ENCODE peak calls at places on chromosomes 4 and X, in seven cellular contexts. O is CD4-positive, CD25-positive, alpha-beta regulatory T cell; J is astrocyte; Z is psoas muscle; X is CD8-positive, alpha-beta T cell; H is cardiac muscle cell; P is breast epithelium. B is an unnamed sample.
A peak's percentile ranks its signal among the peaks of the same experiment; 100 is the strongest.

GRCh38 chrX:153582896-153583295 is 16.0 kb downstream of the CCNQ start:
- DNase-seq in H (no peak), O (peak; percentile 82), J (peak; percentile 7), Z (no peak), X (peak; percentile 76), P (peak; percentile 23), B (no peak)

GRCh38 chr4:76752911-76753494 is 144.9 kb downstream of the SOWAHB start:
- DNase-seq in J (peak; percentile 99), H (no peak), X (no peak), Z (no peak), O (no peak), P (no peak), B (no peak)

GRCh38 chr4:124902111-124902510 is 189.6 kb upstream of the ANKRD50 start:
- DNase-seq in X (no peak), J (no peak), H (no peak), O (no peak), Z (no peak), P (no peak), B (no peak)

GRCh38 chr4:120007171-120007894 is 59.3 kb downstream of the MAD2L1 start:
- DNase-seq in P (no peak), O (no peak), H (no peak), J (peak; percentile 76), X (no peak), Z (no peak), B (no peak)

GRCh38 chr4:6230502-6230785 is 30.1 kb upstream of the JAKMIP1 start:
- DNase-seq in Z (no peak), P (no peak), O (no peak), H (no peak), X (no peak), J (no peak), B (no peak)

GRCh38 chrX:3520458-3520857 is 174.0 kb upstream of the MXRA5 start:
- DNase-seq in Z (no peak), H (no peak), X (no peak), J (peak; percentile 61), O (no peak), P (no peak), B (no peak)

GRCh38 chrX:12352922-12353321 is 214.6 kb downstream of the FRMPD4 start:
- DNase-seq in Z (no peak), H (peak; percentile 10), J (no peak), P (no peak), X (no peak), O (no peak), B (no peak)

GRCh38 chrX:110532527-110532926 is 173.9 kb downstream of the RTL9 start:
- DNase-seq in J (no peak), P (no peak), X (no peak), H (no peak), O (no peak), Z (no peak), B (no peak)

GRCh38 chr4:164442167-164442566 is 311.8 kb upstream of the SMIM31 start:
- DNase-seq in O (no peak), Z (no peak), J (peak; percentile 16), H (no peak), P (no peak), X (no peak), B (no peak)

GRCh38 chrX:109793191-109793590 is 60.1 kb upstream of the ACSL4 start:
- DNase-seq in X (no peak), J (no peak), H (no peak), O (no peak), Z (no peak), P (no peak), B (no peak)

GRCh38 chr4:2251073-2251794 is 9.3 kb upstream of the HAUS3 start:
- DNase-seq in O (no peak), H (no peak), P (peak; percentile 12), J (no peak), Z (peak; percentile 50), X (peak; percentile 43), B (no peak)

GRCh38 chr4:82601242-82602015 is 39.6 kb upstream of the TMEM150C start:
- DNase-seq in O (no peak), J (no peak), H (no peak), Z (no peak), P (no peak), X (no peak), B (no peak)

GRCh38 chr4:188221090-188221489 is 81.8 kb downstream of the TRIML1 start:
- DNase-seq in H (no peak), O (no peak), P (peak; percentile 26), Z (no peak), J (no peak), X (no peak), B (no peak)

GRCh38 chr4:146545102-146545501 is 23.4 kb upstream of the SLC10A7 start:
- DNase-seq in H (peak; percentile 21), P (no peak), O (no peak), X (no peak), J (no peak), Z (no peak), B (no peak)

DNA sequence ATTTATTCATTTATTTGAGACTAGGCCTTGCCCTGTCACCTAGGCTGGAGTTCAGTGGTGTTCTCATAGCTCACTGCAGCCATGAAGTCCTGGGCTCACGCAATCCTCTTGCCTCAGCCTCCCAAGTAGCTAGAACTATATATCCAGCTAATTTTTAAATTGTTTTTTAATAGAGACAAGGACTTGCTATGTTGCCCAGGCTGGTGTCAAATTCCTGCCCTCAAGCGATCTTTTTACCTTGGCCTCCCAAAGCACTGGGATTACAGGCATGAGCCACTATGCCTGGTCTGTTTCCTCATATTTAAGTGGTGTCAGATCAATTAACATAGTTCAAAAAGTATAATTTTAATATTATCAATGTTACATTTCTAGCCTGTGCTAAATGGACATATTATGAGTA is 68.5 kb downstream of the AFF1 start:
- DNase-seq in X (no peak), Z (no peak), O (no peak), P (no peak), J (no peak), H (no peak), B (no peak)
- H3K4me1 ChIP-seq in X (peaks cover 19% of the 10 kb centered on the region), Z (peaks cover 53% of the 10 kb centered on the region), O (peaks cover 41% of the 10 kb centered on the region), P (no peaks in the 10 kb centered on the region), J (peaks cover 12% of the 10 kb centered on the region), H (peaks cover 11% of the 10 kb centered on the region), B (peaks cover 3% of the 10 kb centered on the region)

DNA sequence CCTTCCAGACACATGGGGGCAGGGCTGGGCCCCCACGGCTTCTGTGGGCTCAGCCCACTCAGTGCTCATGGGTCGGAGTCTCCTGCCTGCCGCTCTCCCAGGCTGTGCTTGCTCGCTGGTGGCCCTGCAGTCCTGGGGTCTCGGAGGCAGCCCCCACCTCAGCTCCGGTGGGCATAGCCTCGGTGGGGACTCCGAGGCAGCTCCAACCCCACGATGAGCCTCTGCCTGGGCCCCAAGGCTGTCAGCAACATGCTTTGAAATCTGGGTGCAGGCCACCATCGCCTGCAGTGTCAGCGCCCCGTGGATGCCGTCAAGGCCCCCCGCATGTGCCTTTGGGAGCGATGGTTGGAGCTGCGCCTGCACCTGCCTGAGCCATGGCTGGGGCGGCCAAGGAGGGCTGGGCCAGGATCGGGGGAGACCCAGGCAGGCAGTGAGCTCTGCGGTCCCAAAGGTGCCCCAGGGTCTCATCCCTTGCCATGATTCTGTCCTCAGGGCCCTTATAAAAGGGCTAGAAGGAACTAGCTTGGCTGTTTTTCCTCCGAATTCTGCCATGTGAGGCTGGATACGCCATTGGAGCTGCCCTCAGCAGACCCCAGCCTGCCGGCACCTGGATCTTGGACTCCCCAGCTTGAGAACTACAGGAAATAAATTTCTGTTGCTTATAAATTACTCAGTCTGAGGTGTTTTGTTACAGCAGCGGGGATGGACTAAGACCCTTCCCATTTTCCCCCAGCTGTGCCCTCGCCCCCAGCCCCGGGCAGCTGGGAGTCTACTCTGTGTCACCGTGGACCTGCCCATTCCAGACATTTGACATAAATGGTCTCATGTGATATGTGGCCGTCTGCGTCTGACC is 30.4 kb upstream of the SPON2 start:
- DNase-seq in J (no peak), H (no peak), O (no peak), X (peak; percentile 49), Z (no peak), P (peak; percentile 8), B (no peak)
- H3K4me1 ChIP-seq in J (peaks cover 37% of the 10 kb centered on the region), H (no peaks in the 10 kb centered on the region), O (peaks cover 42% of the 10 kb centered on the region), X (peaks cover 47% of the 10 kb centered on the region), Z (peaks cover 11% of the 10 kb centered on the region), P (peaks cover 6% of the 10 kb centered on the region), B (peaks cover 5% of the 10 kb centered on the region)

GRCh38 chrX:48790477-48790876 is 4.1 kb downstream of the GATA1 start:
- DNase-seq in H (no peak), J (no peak), P (no peak), O (no peak), Z (no peak), X (no peak), B (no peak)
- H3K4me1 ChIP-seq in H (no peaks in the 10 kb centered on the region), J (peaks cover 7% of the 10 kb centered on the region), P (no peaks in the 10 kb centered on the region), O (peaks cover 4% of the 10 kb centered on the region), Z (no peaks in the 10 kb centered on the region), X (peaks cover 5% of the 10 kb centered on the region), B (no peaks in the 10 kb centered on the region)

GRCh38 chr4:129532573-129532972 is 436.6 kb downstream of the C4orf33 start:
- DNase-seq in P (no peak), H (no peak), X (no peak), O (peak; percentile 3), Z (no peak), J (no peak), B (no peak)
- H3K4me1 ChIP-seq in P (no peaks in the 10 kb centered on the region), H (no peaks in the 10 kb centered on the region), X (no peaks in the 10 kb centered on the region), O (no peaks in the 10 kb centered on the region), Z (no peaks in the 10 kb centered on the region), J (no peaks in the 10 kb centered on the region), B (no peaks in the 10 kb centered on the region)

GRCh38 chr4:118749347-118749988 is 64.3 kb downstream of the METTL14 start:
- DNase-seq in X (no peak), H (no peak), Z (no peak), O (no peak), J (no peak), P (no peak), B (no peak)
- H3K4me1 ChIP-seq in X (no peaks in the 10 kb centered on the region), H (peaks cover 26% of the 10 kb centered on the region), Z (peaks cover 32% of the 10 kb centered on the region), O (no peaks in the 10 kb centered on the region), J (peaks cover 6% of the 10 kb centered on the region), P (no peaks in the 10 kb centered on the region), B (no peaks in the 10 kb centered on the region)

DNA sequence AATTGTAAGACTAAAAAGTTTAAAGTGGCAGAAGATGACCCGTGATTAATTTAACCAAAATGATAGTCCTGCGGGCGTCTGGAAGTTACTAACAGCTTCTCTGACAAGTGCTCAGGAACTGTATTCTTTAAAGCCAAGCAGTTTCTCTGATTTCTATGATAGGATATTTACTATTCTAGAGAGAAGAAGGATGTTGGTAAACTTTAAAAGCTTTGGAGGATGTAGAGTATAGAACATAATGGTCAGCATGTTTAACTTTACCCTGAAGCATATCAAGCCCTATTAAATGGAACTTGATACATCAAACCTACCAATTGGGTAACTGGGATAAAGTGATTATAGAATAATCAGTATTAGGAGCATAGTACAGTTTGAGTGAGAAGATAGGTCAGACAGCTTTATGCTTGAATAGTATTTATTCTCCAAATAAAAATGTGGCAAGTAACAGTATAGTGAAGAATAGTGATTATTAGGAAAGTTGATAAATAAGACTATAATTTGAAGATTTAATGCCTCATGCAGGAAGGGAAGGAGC is 1.8 kb downstream of the STIM2 start:
- DNase-seq in J (no peak), X (no peak), O (no peak), Z (no peak), H (no peak), P (no peak), B (peak; percentile 54)
- H3K4me1 ChIP-seq in J (peaks cover 19% of the 10 kb centered on the region), X (peaks cover 75% of the 10 kb centered on the region), O (peaks cover 80% of the 10 kb centered on the region), Z (peaks cover 54% of the 10 kb centered on the region), H (peaks cover 34% of the 10 kb centered on the region), P (no peaks in the 10 kb centered on the region), B (peaks cover 22% of the 10 kb centered on the region)

GRCh38 chrX:25006586-25007058 is 9.1 kb downstream of the ARX start:
- DNase-seq in H (no peak), P (no peak), X (no peak), O (no peak), Z (no peak), J (no peak), B (no peak)
- H3K4me1 ChIP-seq in H (peaks cover 22% of the 10 kb centered on the region), P (no peaks in the 10 kb centered on the region), X (no peaks in the 10 kb centered on the region), O (peaks cover 16% of the 10 kb centered on the region), Z (no peaks in the 10 kb centered on the region), J (no peaks in the 10 kb centered on the region), B (no peaks in the 10 kb centered on the region)